ENCODE peak calls at places on chromosomes 13 and 19, in seven cellular contexts. M is PC-9, R is spleen, E is pancreas, P is cardiac muscle cell, G is gastrocnemius medialis, A is mesenchymal stem cell. J is an unnamed sample.

GRCh38 chr13:73061478-73062275 is 2.9 kb downstream of the KLF5 start:
- DNase-seq in M (peak; percentile 70), R (peak; percentile 67), E (no peak), P (no peak), G (no peak), A (no peak), J (no peak)

GRCh38 chr13:72151241-72151640 is 284.2 kb upstream of the DACH1 start:
- DNase-seq in M (no peak), R (no peak), E (no peak), P (no peak), G (no peak), A (peak; percentile 40), J (no peak)

GRCh38 chr13:98416408-98416807 is 160.5 kb downstream of the STK24 start:
- DNase-seq in M (peak; percentile 100), R (no peak), E (peak; percentile 93), P (no peak), G (no peak), A (no peak), J (no peak)

GRCh38 chr19:29837448-29837961 is 25.7 kb downstream of the CCNE1 start:
- DNase-seq in M (no peak), R (no peak), E (no peak), P (no peak), G (no peak), A (no peak), J (no peak)

GRCh38 chr13:83162493-83162892 is 719.8 kb downstream of the SLITRK1 start:
- DNase-seq in M (no peak), R (no peak), E (no peak), P (peak; percentile 44), G (no peak), A (peak; percentile 8), J (no peak)

GRCh38 chr19:50003810-50004419 is 21.3 kb downstream of the VRK3 start:
- DNase-seq in M (peak; percentile 93), R (no peak), E (no peak), P (no peak), G (peak; percentile 85), A (peak; percentile 95), J (no peak)

GRCh38 chr13:97627566-97627965 is 193.6 kb downstream of the RAP2A start:
- DNase-seq in M (no peak), R (no peak), E (peak; percentile 22), P (peak; percentile 29), G (peak; percentile 91), A (peak; percentile 59), J (peak; percentile 83)

GRCh38 chr19:52936151-52936957 is 13.1 kb upstream of the ZNF888 start:
- DNase-seq in M (no peak), R (no peak), E (no peak), P (no peak), G (no peak), A (no peak), J (no peak)

GRCh38 chr13:53206455-53206854 is 177.8 kb downstream of the OLFM4 start:
- DNase-seq in M (no peak), R (no peak), E (no peak), P (peak; percentile 24), G (no peak), A (no peak), J (no peak)

GRCh38 chr13:98581971-98582702 is 5.2 kb upstream of the STK24 start:
- DNase-seq in M (peak; percentile 49), R (no peak), E (no peak), P (peak; percentile 84), G (no peak), A (peak; percentile 83), J (no peak)

GRCh38 chr19:45607071-45608029 is 5.3 kb upstream of the GPR4 start:
- DNase-seq in M (peak; percentile 50), R (peak; percentile 84), E (peak; percentile 68), P (peak; percentile 83), G (peak; percentile 53), A (peak; percentile 82), J (peak; percentile 82)

GRCh38 chr13:59690857-59691500 is 472.7 kb downstream of the DIAPH3 start:
- DNase-seq in M (no peak), R (no peak), E (no peak), P (no peak), G (no peak), A (peak; percentile 61), J (no peak)

GRCh38 chr19:2552859-2553258 is 76.9 kb downstream of the GADD45B start:
- DNase-seq in M (no peak), R (peak; percentile 41), E (no peak), P (no peak), G (no peak), A (peak; percentile 65), J (peak; percentile 14)

GRCh38 chr19:9945319-9945966 is 9.1 kb upstream of the OLFM2 start:
- DNase-seq in M (no peak), R (no peak), E (peak; percentile 44), P (no peak), G (peak; percentile 85), A (peak; percentile 97), J (peak; percentile 93)

GRCh38 chr13:97057196-97057595 is 62.9 kb upstream of the OXGR1 start:
- DNase-seq in M (no peak), R (no peak), E (no peak), P (no peak), G (no peak), A (no peak), J (no peak)

GRCh38 chr19:28980236-28980868 is 232.6 kb downstream of the UQCRFS1 start:
- DNase-seq in M (no peak), R (no peak), E (no peak), P (peak; percentile 28), G (no peak), A (no peak), J (no peak)

GRCh38 chr19:34666200-34666957 is 10.6 kb downstream of the SCGB2B2 start:
- DNase-seq in M (no peak), R (peak; percentile 66), E (no peak), P (no peak), G (no peak), A (no peak), J (peak; percentile 62)

GRCh38 chr19:1001538-1002166 is 1.4 kb downstream of the GRIN3B start:
- DNase-seq in M (no peak), R (peak; percentile 92), E (no peak), P (peak; percentile 71), G (no peak), A (peak; percentile 52), J (peak; percentile 92)

GRCh38 chr13:96229356-96229755 is 139.4 kb downstream of the HS6ST3 start:
- DNase-seq in M (no peak), R (no peak), E (no peak), P (peak; percentile 11), G (no peak), A (peak; percentile 17), J (no peak)

GRCh38 chr13:22047082-22047784 is 376.4 kb downstream of the FGF9 start:
- DNase-seq in M (no peak), R (no peak), E (no peak), P (no peak), G (no peak), A (peak; percentile 21), J (no peak)

GRCh38 chr13:111859361-111860105 is 207.4 kb upstream of the SOX1 start:
- DNase-seq in M (no peak), R (no peak), E (no peak), P (peak; percentile 22), G (no peak), A (no peak), J (no peak)

GRCh38 chr19:37817180-37817911 is 38.0 kb upstream of the ZNF573 start:
- DNase-seq in M (no peak), R (peak; percentile 84), E (peak; percentile 72), P (peak; percentile 88), G (peak; percentile 17), A (no peak), J (peak; percentile 86)

GRCh38 chr13:106532111-106532929 is 3.1 kb downstream of the EFNB2 start:
- DNase-seq in M (no peak), R (peak; percentile 46), E (no peak), P (peak; percentile 30), G (no peak), A (peak; percentile 47), J (peak; percentile 42)

GRCh38 chr19:54201980-54202379 is 1.3 kb downstream of the RPS9 start:
- DNase-seq in M (no peak), R (peak; percentile 56), E (no peak), P (no peak), G (no peak), A (peak; percentile 31), J (no peak)
- H3K27ac ChIP-seq in M (peak overlapping the region; percentile 85), R (peak overlapping the region; percentile 86), E (no peak overlapping the region), P (no peak overlapping the region), G (peak overlapping the region; percentile 95), A (peak overlapping the region; percentile 13), J (no peak overlapping the region)

DNA sequence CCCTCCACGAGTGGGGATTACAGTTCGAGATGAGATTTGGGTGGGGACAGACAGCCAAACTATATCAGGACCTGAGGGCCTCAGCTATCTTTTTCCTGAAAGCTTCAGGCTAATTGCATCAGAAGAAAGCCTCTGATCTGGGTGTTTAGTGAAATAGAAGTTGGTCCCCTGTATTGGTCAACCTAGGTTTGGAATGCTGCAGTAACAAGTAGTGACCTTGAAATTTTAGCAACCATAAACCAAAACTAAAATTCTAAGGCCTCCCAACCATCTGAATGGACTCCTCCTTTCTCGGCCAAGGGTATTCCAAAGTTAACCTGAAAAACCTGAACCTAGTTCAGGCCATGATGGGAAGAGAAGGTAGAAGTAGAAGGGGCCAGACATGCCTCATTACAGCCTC is 34.9 kb upstream of the OR10H1 start:
- DNase-seq in M (no peak), R (no peak), E (no peak), P (no peak), G (no peak), A (no peak), J (no peak)
- H3K9me3 ChIP-seq in M (no peaks in the 10 kb centered on the region), R (no peaks in the 10 kb centered on the region), E (no peaks in the 10 kb centered on the region), P (no peaks in the 10 kb centered on the region), G (no peaks in the 10 kb centered on the region), A (peaks cover 5% of the 10 kb centered on the region), J (peaks cover 3% of the 10 kb centered on the region)

GRCh38 chr19:58400638-58400915 is 5.1 kb downstream of the RNF225 start:
- DNase-seq in M (no peak), R (no peak), E (no peak), P (no peak), G (no peak), A (no peak), J (no peak)

GRCh38 chr19:58399903-58400637 is 4.6 kb downstream of the RNF225 start:
- DNase-seq in M (no peak), R (no peak), E (no peak), P (no peak), G (no peak), A (no peak), J (peak; percentile 50)

GRCh38 chr19:58400916-58401824 is 5.7 kb downstream of the RNF225 start:
- DNase-seq in M (peak; percentile 94), R (peak; percentile 99), E (peak; percentile 100), P (peak; percentile 99), G (peak; percentile 97), A (peak; percentile 99), J (peak; percentile 100)

GRCh38 chr19:58398545-58398944 is 3.1 kb downstream of the RNF225 start:
- DNase-seq in M (no peak), R (no peak), E (no peak), P (no peak), G (no peak), A (no peak), J (peak; percentile 37)

GRCh38 chr19:58401825-58402433 is 6.5 kb downstream of the RNF225 start:
- DNase-seq in M (no peak), R (peak; percentile 76), E (no peak), P (no peak), G (no peak), A (no peak), J (no peak)
- H3K27ac ChIP-seq in M (no peak overlapping the region), R (peak overlapping the region; percentile 51), E (peak overlapping the region; percentile 62), P (peak overlapping the region; percentile 57), G (peak overlapping the region; percentile 51), A (no peak overlapping the region), J (no peak overlapping the region)

DNA sequence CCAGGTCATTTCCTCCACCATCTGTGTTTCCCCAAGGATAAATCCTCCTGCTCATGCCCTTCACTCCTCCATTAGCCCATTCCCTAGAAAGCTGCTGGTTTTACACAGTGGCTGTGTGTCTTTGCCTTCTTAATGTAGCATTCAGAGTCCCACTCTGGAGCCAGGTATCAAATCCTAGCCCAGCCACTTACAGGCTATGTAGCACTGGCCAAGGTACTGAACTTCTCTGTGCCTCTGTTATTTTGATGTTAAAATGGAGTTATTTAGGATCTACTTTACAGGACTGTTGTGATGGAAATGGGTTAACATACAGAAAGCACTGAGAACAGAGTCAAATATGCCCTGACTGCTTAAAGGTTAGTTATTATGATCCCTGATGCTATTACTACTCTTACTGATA is 1.5 kb upstream of the ZSCAN4 start:
- DNase-seq in M (no peak), R (no peak), E (no peak), P (peak; percentile 14), G (no peak), A (no peak), J (no peak)
- H3K9me3 ChIP-seq in M (no peaks in the 10 kb centered on the region), R (no peaks in the 10 kb centered on the region), E (no peaks in the 10 kb centered on the region), P (no peaks in the 10 kb centered on the region), G (no peaks in the 10 kb centered on the region), A (no peaks in the 10 kb centered on the region), J (peaks cover 3% of the 10 kb centered on the region)